ENCODE peak calls at places on chromosomes 16 and 17, in five cellular contexts. O, R, U, C and Q are unnamed samples.

GRCh38 chr17:32769846-32770245 is 107.1 kb downstream of the MYO1D start:
- DNase-seq in O (no peak), R (no peak), U (no peak), C (no peak), Q (no peak)

GRCh38 chr16:64627288-64627687 is 494.6 kb downstream of the CDH11 start:
- DNase-seq in O (no peak), R (no peak), U (no peak), C (no peak), Q (no peak)

GRCh38 chr17:13594762-13595697 is 6.7 kb downstream of the HS3ST3A1 start:
- DNase-seq in O (peak), R (peak), U (no peak), C (peak), Q (peak)

GRCh38 chr16:48537909-48538745 is 71.9 kb downstream of the N4BP1 start:
- DNase-seq in O (no peak), R (no peak), U (no peak), C (no peak), Q (peak)

GRCh38 chr17:32943647-32944191 is 15.8 kb downstream of the TMEM98 start:
- DNase-seq in O (no peak), R (no peak), U (no peak), C (no peak), Q (peak)

GRCh38 chr17:83008526-83008925 is 70.9 kb upstream of the METRNL start:
- DNase-seq in O (no peak), R (no peak), U (no peak), C (no peak), Q (no peak)

GRCh38 chr17:77499699-77500435 is 359.1 kb downstream of the SEC14L1 start:
- DNase-seq in O (peak), R (no peak), U (no peak), C (no peak), Q (no peak)

GRCh38 chr16:367333-367903 is 2.9 kb downstream of the MRPL28 start:
- DNase-seq in O (no peak), R (no peak), U (no peak), C (no peak), Q (no peak)

GRCh38 chr17:1490643-1491405 is 1.7 kb downstream of the MYO1C start:
- DNase-seq in O (peak), R (peak), U (peak), C (no peak), Q (no peak)